ENCODE peak calls at places on chromosomes 13 and 19, in six cellular contexts. P is small intestine; D is thyroid gland; K is naive thymus-derived CD4-positive, alpha-beta T cell; G is CD8-positive, alpha-beta T cell; O is fibroblast of the aortic adventitia. N is an unnamed sample.

GRCh38 chr13:76939215-76939614 is 9.1 kb upstream of the ACOD1 start:
- DNase-seq in P (no peak), D (no peak), K (no peak), G (no peak), O (peak), N (no peak)

GRCh38 chr19:43527860-43528622 is 1.0 kb upstream of the ETHE1 start:
- DNase-seq in P (peak), D (peak), K (no peak), G (no peak), O (peak), N (no peak)

GRCh38 chr13:72696590-72696989 is 30.8 kb downstream of the MZT1 start:
- DNase-seq in P (peak), D (no peak), K (no peak), G (no peak), O (peak), N (no peak)

GRCh38 chr19:18537431-18537830 is 5.9 kb downstream of the FKBP8 start:
- DNase-seq in P (no peak), D (no peak), K (no peak), G (no peak), O (no peak), N (no peak)

GRCh38 chr13:33230178-33230881 is 55.2 kb downstream of the STARD13 start:
- DNase-seq in P (no peak), D (no peak), K (no peak), G (no peak), O (peak), N (no peak)

GRCh38 chr13:45121421-45121820 is 1.1 kb downstream of the GTF2F2 start:
- DNase-seq in P (no peak), D (no peak), K (peak), G (no peak), O (peak), N (peak)

GRCh38 chr19:19061491-19061890 is 2.3 kb upstream of the SLC25A42 start:
- DNase-seq in P (peak), D (peak), K (no peak), G (no peak), O (no peak), N (no peak)

GRCh38 chr13:114001331-114002008 is 27.6 kb upstream of the C13orf46 start:
- DNase-seq in P (no peak), D (no peak), K (no peak), G (no peak), O (no peak), N (no peak)

GRCh38 chr13:73399347-73400216 is 340.8 kb downstream of the KLF5 start:
- DNase-seq in P (peak), D (no peak), K (no peak), G (no peak), O (no peak), N (no peak)

GRCh38 chr13:113625965-113626661 is 31.9 kb downstream of the ATP4B start:
- DNase-seq in P (no peak), D (no peak), K (no peak), G (no peak), O (peak), N (no peak)

GRCh38 chr13:49071341-49071937 is 95.7 kb downstream of the FNDC3A start:
- DNase-seq in P (no peak), D (no peak), K (no peak), G (no peak), O (no peak), N (no peak)

GRCh38 chr13:21297452-21297851 is 121.0 kb downstream of the MRPL57 start:
- DNase-seq in P (no peak), D (no peak), K (no peak), G (no peak), O (no peak), N (no peak)
- H3K4me3 ChIP-seq in P (no peak), D (peak), K (peak), G (no peak), O (peak), N (peak)

GRCh38 chr19:28726533-28726932 is 486.4 kb downstream of the UQCRFS1 start:
- DNase-seq in P (no peak), D (no peak), K (no peak), G (no peak), O (no peak), N (no peak)
- H3K4me3 ChIP-seq in P (no peak), D (no peak), K (no peak), G (no peak), O (no peak), N (peak)

GRCh38 chr19:30117636-30118145 is 175.7 kb downstream of the URI1 start:
- DNase-seq in P (no peak), D (no peak), K (no peak), G (no peak), O (no peak), N (no peak)
- H3K4me3 ChIP-seq in P (no peak), D (no peak), K (no peak), G (no peak), O (no peak), N (no peak)

GRCh38 chr13:39402221-39402620 is 200.8 kb downstream of the LHFPL6 start:
- DNase-seq in P (no peak), D (no peak), K (no peak), G (no peak), O (no peak), N (no peak)
- H3K4me3 ChIP-seq in P (no peak), D (no peak), K (no peak), G (no peak), O (no peak), N (no peak)

GRCh38 chr13:38519229-38519910 is 167.5 kb upstream of the FREM2 start:
- DNase-seq in P (no peak), D (no peak), K (no peak), G (no peak), O (no peak), N (no peak)

GRCh38 chr13:38514575-38514974 is 164.9 kb downstream of the UFM1 start:
- DNase-seq in P (no peak), D (peak), K (no peak), G (no peak), O (no peak), N (no peak)

GRCh38 chr13:38518328-38518727 is 168.5 kb upstream of the FREM2 start:
- DNase-seq in P (no peak), D (no peak), K (no peak), G (no peak), O (no peak), N (no peak)

GRCh38 chr13:38520041-38520440 is 166.8 kb upstream of the FREM2 start:
- DNase-seq in P (no peak), D (no peak), K (no peak), G (no peak), O (no peak), N (no peak)
- H3K4me3 ChIP-seq in P (no peak), D (no peak), K (no peak), G (no peak), O (no peak), N (no peak)

DNA sequence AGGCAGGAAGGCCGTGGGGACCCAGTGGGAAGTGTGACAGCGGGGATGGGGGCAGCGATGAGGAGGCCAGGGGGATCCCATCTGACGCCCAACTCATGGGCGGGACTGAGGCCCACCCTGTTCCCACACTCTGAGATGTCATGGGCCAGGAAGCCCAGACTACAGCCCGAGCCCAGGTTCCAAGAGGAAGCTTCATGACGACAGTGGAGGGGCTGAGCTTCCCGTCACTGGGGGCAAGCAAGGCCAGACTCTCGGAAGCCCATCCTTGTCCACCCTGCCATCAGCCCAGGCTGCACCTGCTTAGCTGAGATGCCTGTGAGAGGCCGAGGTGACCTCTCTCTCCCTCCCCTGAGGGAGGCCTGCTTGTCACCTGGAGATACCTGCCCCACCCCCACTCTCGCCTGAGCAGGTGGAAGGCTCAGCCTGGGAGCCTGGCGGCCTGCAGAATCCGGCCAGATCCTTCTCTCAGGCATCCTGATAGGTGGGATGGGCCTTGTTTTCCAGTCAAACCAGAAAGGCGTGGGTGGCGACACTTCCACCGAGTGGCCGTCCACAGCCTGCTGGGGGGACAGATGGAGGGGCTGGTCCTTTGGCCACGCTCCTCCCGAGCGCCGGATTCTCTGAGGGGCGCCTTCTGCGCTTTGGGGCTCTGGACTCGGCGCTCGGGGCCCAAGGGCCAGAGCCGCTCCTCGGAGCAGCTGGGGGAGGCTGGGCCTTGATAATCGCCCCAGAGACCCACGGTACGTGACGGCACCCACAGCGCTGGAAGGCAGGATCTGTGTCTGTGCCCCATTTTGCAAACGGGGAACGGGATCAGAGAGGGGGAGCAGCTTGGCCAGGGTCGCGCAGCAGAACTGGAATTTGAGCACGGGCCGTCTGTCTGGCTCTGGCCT is 4.8 kb downstream of the ZBTB7A start:
- DNase-seq in P (peak), D (peak), K (no peak), G (no peak), O (no peak), N (no peak)
- H3K4me3 ChIP-seq in P (no peak), D (peak), K (no peak), G (peak), O (peak), N (no peak)

DNA sequence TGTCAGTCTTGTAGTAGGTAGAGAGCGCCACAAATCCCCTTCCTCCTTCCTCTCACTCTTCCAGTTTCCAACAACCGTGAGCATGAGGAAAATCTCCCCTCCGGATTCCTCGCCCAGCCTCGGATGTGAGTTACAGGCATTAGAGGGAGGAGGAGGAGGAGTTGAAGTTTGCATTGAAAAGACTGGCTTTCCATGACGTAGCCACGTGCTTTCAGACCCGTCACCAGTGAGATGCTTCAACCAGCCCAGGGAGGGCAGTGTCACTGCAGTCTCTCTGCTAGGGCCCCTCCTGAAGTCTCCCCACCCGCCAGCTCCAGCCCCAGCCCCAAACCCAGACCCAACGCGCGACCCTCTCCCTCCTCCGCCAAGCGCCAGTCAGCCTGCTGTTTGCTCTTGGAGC is 444 bp upstream of the FGF14 start:
- DNase-seq in P (no peak), D (no peak), K (peak), G (no peak), O (peak), N (no peak)
- H3K4me3 ChIP-seq in P (no peak), D (peak), K (no peak), G (no peak), O (peak), N (no peak)

GRCh38 chr13:30396434-30397075 is 25.7 kb upstream of the UBE2L5 start:
- DNase-seq in P (peak), D (no peak), K (no peak), G (no peak), O (peak), N (no peak)
- H3K4me3 ChIP-seq in P (no peak), D (no peak), K (no peak), G (no peak), O (no peak), N (no peak)

N was measured in Jurkat, Clone E6-1.